ENCODE peak calls at places on chromosomes 13 and 19, in four cellular contexts. Y is HepG2, I is K562, A is GM12878. C is an unnamed sample.

GRCh38 chr19:10036601-10037071 is 23.4 kb downstream of the RDH8 start:
- DNase-seq in Y (peak; percentile 73), I (no peak), A (no peak), C (no peak)

GRCh38 chr13:97946951-97947588 is 6.4 kb upstream of the IPO5 start:
- DNase-seq in Y (no peak), I (no peak), A (no peak), C (no peak)

GRCh38 chr19:7905298-7905697 is 1.6 kb downstream of the MAP2K7 start:
- DNase-seq in Y (no peak), I (no peak), A (no peak), C (no peak)

GRCh38 chr19:42120276-42121010 is 11.8 kb downstream of the POU2F2 start:
- DNase-seq in Y (no peak), I (no peak), A (no peak), C (no peak)

GRCh38 chr13:33845572-33846305 is 27.8 kb downstream of the RFC3 start:
- DNase-seq in Y (peak; percentile 21), I (no peak), A (no peak), C (no peak)

GRCh38 chr19:34766386-34766785 is 6.6 kb downstream of the ZNF599 start:
- DNase-seq in Y (no peak), I (no peak), A (no peak), C (no peak)

GRCh38 chr13:108786578-108787100 is 157.2 kb downstream of the MYO16 start:
- DNase-seq in Y (no peak), I (no peak), A (no peak), C (no peak)

GRCh38 chr13:21458457-21458815 is 667 bp downstream of the ZDHHC20 start:
- DNase-seq in Y (no peak), I (peak; percentile 22), A (no peak), C (peak; percentile 35)

GRCh38 chr19:46454244-46454643 is 17.1 kb downstream of the PNMA8A start:
- DNase-seq in Y (no peak), I (no peak), A (no peak), C (no peak)

GRCh38 chr13:37561031-37561430 is 37.5 kb downstream of the POSTN start:
- DNase-seq in Y (no peak), I (no peak), A (no peak), C (no peak)

GRCh38 chr13:49439609-49440008 is 4.3 kb downstream of the CAB39L start:
- DNase-seq in Y (no peak), I (no peak), A (no peak), C (no peak)

GRCh38 chr13:24328145-24328544 is 18.8 kb downstream of the C1QTNF9 start:
- DNase-seq in Y (no peak), I (no peak), A (no peak), C (no peak)

GRCh38 chr13:19607523-19608078 is 25.9 kb upstream of the MPHOSPH8 start:
- DNase-seq in Y (no peak), I (no peak), A (no peak), C (no peak)

GRCh38 chr13:106467406-106468122 is 67.9 kb downstream of the EFNB2 start:
- DNase-seq in Y (no peak), I (no peak), A (no peak), C (no peak)

GRCh38 chr13:25911020-25911419 is 140.8 kb downstream of the SHISA2 start:
- DNase-seq in Y (no peak), I (no peak), A (no peak), C (no peak)

GRCh38 chr19:41223431-41224234 is 4.6 kb downstream of the AXL start:
- DNase-seq in Y (peak; percentile 57), I (no peak), A (no peak), C (no peak)

GRCh38 chr13:107438251-107438650 is 777.1 kb downstream of the LIG4 start:
- DNase-seq in Y (no peak), I (no peak), A (no peak), C (no peak)

GRCh38 chr13:108919036-108919907 is 289.9 kb downstream of the MYO16 start:
- DNase-seq in Y (no peak), I (no peak), A (no peak), C (no peak)

GRCh38 chr13:40402931-40403412 is 263.5 kb downstream of the FOXO1 start:
- DNase-seq in Y (peak; percentile 71), I (no peak), A (no peak), C (no peak)

GRCh38 chr13:30113983-30114491 is 193.3 kb downstream of the KATNAL1 start:
- DNase-seq in Y (peak; percentile 12), I (peak; percentile 15), A (no peak), C (no peak)

GRCh38 chr19:13505761-13506549 is at the start of gene CACNA1A:
- DNase-seq in Y (no peak), I (peak; percentile 38), A (no peak), C (peak; percentile 54)

GRCh38 chr19:3135961-3136683 is at the start of gene GNA15:
- DNase-seq in Y (no peak), I (peak; percentile 13), A (no peak), C (no peak)

GRCh38 chr13:94329277-94329676 is 150.2 kb downstream of the DCT start:
- DNase-seq in Y (no peak), I (no peak), A (no peak), C (no peak)

GRCh38 chr13:98141938-98142426 is 912 bp upstream of the FARP1 start:
- DNase-seq in Y (no peak), I (no peak), A (no peak), C (no peak)

GRCh38 chr13:63501702-63502101 is 2086.1 kb upstream of the PCDH20 start:
- DNase-seq in Y (no peak), I (no peak), A (no peak), C (no peak)

GRCh38 chr13:98278068-98278619 is 101.1 kb upstream of the RNF113B start:
- DNase-seq in Y (no peak), I (no peak), A (no peak), C (no peak)

GRCh38 chr19:42185281-42185680 is 32.2 kb downstream of the DEDD2 start:
- DNase-seq in Y (no peak), I (no peak), A (no peak), C (no peak)

GRCh38 chr19:5844456-5845433 is 5.2 kb upstream of the FUT6 start:
- DNase-seq in Y (no peak), I (no peak), A (no peak), C (no peak)

GRCh38 chr19:48403606-48404005 is 10.1 kb downstream of the GRIN2D start:
- DNase-seq in Y (peak; percentile 62), I (peak; percentile 48), A (no peak), C (peak; percentile 65)

GRCh38 chr13:30692108-30692507 is 43.2 kb upstream of the ALOX5AP start:
- DNase-seq in Y (no peak), I (no peak), A (no peak), C (no peak)

GRCh38 chr19:13195678-13196077 is 45.5 kb downstream of the IER2 start:
- DNase-seq in Y (peak; percentile 80), I (peak; percentile 59), A (no peak), C (peak; percentile 49)

GRCh38 chr13:21033866-21034601 is 27.4 kb downstream of the LATS2 start:
- DNase-seq in Y (no peak), I (no peak), A (no peak), C (no peak)

GRCh38 chr13:42820450-42820849 is 39.1 kb downstream of the FAM216B start:
- DNase-seq in Y (no peak), I (no peak), A (no peak), C (no peak)

GRCh38 chr13:50518791-50519201 is 324.7 kb downstream of the DLEU7 start:
- DNase-seq in Y (no peak), I (no peak), A (no peak), C (no peak)

GRCh38 chr19:32890841-32891240 is 21.3 kb upstream of the SLC7A9 start:
- DNase-seq in Y (no peak), I (no peak), A (no peak), C (no peak)

GRCh38 chr13:45133396-45134118 is 13.2 kb downstream of the GTF2F2 start:
- DNase-seq in Y (no peak), I (no peak), A (no peak), C (no peak)

GRCh38 chr19:46614114-46614701 is 10.7 kb downstream of the PTGIR start:
- DNase-seq in Y (peak; percentile 61), I (peak; percentile 88), A (no peak), C (peak; percentile 83)

GRCh38 chr13:77516342-77516789 is 19.1 kb upstream of the SCEL start:
- DNase-seq in Y (no peak), I (no peak), A (no peak), C (no peak)

GRCh38 chr19:30425885-30426838 is 54.0 kb downstream of the ZNF536 start:
- DNase-seq in Y (no peak), I (no peak), A (no peak), C (no peak)

GRCh38 chr13:111145506-111145905 is 30.4 kb downstream of the ARHGEF7 start:
- DNase-seq in Y (no peak), I (no peak), A (no peak), C (no peak)

GRCh38 chr13:111145071-111145470 is 30.0 kb downstream of the ARHGEF7 start:
- DNase-seq in Y (no peak), I (no peak), A (no peak), C (no peak)

GRCh38 chr13:111140562-111141105 is 25.5 kb downstream of the ARHGEF7 start:
- DNase-seq in Y (no peak), I (no peak), A (no peak), C (no peak)

GRCh38 chr13:111142472-111142871 is 27.4 kb downstream of the ARHGEF7 start:
- DNase-seq in Y (no peak), I (no peak), A (no peak), C (no peak)

DNA sequence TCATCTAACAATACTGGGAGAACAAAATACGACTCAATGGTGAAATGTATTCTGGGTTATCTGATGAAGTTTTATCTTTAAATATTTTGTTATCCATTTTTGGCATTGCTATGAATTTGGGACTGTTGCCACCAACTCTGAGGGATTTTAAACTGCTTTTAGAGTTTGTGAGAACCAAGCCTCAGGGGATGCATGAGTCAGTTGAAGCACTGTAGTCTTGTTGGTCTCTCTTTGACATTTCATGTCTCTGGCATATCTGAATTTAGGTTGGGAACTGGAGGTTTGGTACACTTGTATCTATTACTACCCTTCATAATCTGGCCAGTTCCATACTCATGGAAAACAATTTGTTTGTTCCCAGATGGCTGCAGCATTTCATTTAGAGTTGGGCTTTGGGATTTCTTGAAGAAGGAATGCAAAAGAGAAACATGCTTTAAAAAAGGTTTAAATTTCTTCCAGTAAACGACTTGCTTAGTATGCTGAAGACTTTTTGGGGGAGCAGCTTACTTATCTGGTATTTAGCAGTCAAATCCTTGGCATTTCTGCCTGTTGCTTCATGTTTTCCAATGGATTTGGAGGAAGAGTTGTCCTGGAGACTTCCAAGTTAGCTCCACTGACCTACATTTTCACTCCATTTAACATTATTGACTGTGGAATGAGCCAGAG is 28.9 kb downstream of the ARHGEF7 start:
- DNase-seq in Y (no peak), I (no peak), A (no peak), C (no peak)
- TF ChIP-seq FOXK2 in Y (no peak), I (no peak), A (no peak), C (no peak)

GRCh38 chr13:79781829-79782540 is 301.0 kb downstream of the NDFIP2 start:
- DNase-seq in Y (no peak), I (no peak), A (no peak), C (no peak)
- TF ChIP-seq FOXK2 in Y (no peak), I (no peak), A (no peak), C (no peak)

DNA sequence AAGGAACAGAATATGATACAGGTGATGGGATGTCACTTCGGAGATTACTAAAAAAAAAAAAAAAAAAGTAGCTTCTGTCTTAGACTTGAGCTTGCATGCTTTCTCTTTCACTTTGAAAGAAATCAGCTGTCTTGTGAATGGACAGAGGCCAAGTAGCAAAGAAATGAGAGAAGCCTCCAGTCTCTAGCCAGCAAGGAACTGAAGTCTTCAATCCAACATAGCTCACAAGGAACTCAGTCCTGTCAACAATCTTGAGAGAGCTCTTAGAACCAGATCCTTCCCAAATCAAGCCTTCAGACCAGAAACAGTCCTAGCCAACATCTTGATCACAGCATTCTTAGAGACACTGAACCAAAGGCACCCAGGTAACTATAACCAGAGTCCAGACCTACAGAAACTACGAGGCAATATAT is 7.7 kb downstream of the N4BP2L2 start:
- DNase-seq in Y (no peak), I (no peak), A (peak; percentile 23), C (no peak)
- TF ChIP-seq FOXK2 in Y (no peak), I (no peak), A (no peak), C (no peak)

GRCh38 chr19:45354443-45354842 is 13.9 kb downstream of the KLC3 start:
- DNase-seq in Y (no peak), I (no peak), A (no peak), C (no peak)
- TF ChIP-seq FOXK2 in Y (no peak), I (no peak), A (no peak), C (no peak)